ENCODE peak calls at places on chromosomes 11 and 22, in seven cellular contexts. M is testis, G is fibroblast of lung, Q is left lung, X is right lobe of liver, J is thyroid gland, R is A673. T is an unnamed sample. For H3K4me1 and H3K36me3, the result is how much of the 10 kb centered on the place peaks cover.

GRCh38 chr11:106988151-106988806 is 30.0 kb downstream of the GUCY1A2 start:
- DNase-seq in X (no peak), G (peak), Q (no peak), M (no peak), R (peak), J (no peak), T (no peak)

GRCh38 chr11:93577291-93577690 is 34.1 kb upstream of the SMCO4 start:
- DNase-seq in X (no peak), G (peak), J (no peak), Q (no peak), R (no peak), M (no peak), T (no peak)

GRCh38 chr11:73001615-73002014 is 140.5 kb downstream of the FCHSD2 start:
- DNase-seq in R (peak), X (no peak), M (no peak), J (no peak), G (peak), Q (no peak), T (no peak)

GRCh38 chr22:38172489-38173155 is 9.0 kb downstream of the PLA2G6 start:
- DNase-seq in X (peak), R (no peak), G (peak), J (peak), Q (peak), M (no peak), T (no peak)

GRCh38 chr11:69382131-69383128 is 88.5 kb downstream of the MYEOV start:
- DNase-seq in M (peak), Q (peak), G (no peak), R (no peak), X (peak), J (no peak), T (peak)

GRCh38 chr11:120219935-120220746 is 9.3 kb downstream of the OAF start:
- DNase-seq in X (no peak), M (no peak), Q (no peak), J (no peak), R (no peak), G (no peak), T (no peak)

GRCh38 chr11:132245558-132246385 is 875.4 kb downstream of the NTM start:
- DNase-seq in X (no peak), G (no peak), M (no peak), Q (no peak), R (no peak), J (no peak), T (no peak)

GRCh38 chr11:64859542-64860414 is 15.3 kb upstream of the CDC42BPG start:
- DNase-seq in J (no peak), R (no peak), X (no peak), Q (no peak), G (no peak), M (no peak), T (no peak)

GRCh38 chr11:12762696-12763324 is 88.6 kb downstream of the TEAD1 start:
- DNase-seq in J (no peak), G (no peak), R (no peak), X (no peak), Q (no peak), M (no peak), T (no peak)

GRCh38 chr11:66970808-66971442 is 4.2 kb upstream of the C11orf86 start:
- DNase-seq in Q (peak), X (peak), M (no peak), R (peak), J (no peak), G (peak), T (no peak)

GRCh38 chr22:42997577-42997976 is 17.4 kb downstream of the PACSIN2 start:
- DNase-seq in Q (no peak), M (no peak), R (no peak), X (no peak), J (no peak), G (no peak), T (no peak)

GRCh38 chr11:118258410-118258809 is 5.7 kb downstream of the MPZL2 start:
- DNase-seq in M (no peak), R (peak), G (no peak), X (no peak), J (no peak), Q (no peak), T (no peak)

GRCh38 chr22:25650834-25651233 is 86.4 kb downstream of the GRK3 start:
- DNase-seq in Q (no peak), X (no peak), G (no peak), J (no peak), M (no peak), R (no peak), T (no peak)

GRCh38 chr11:77467233-77467632 is 6.7 kb downstream of the PAK1 start:
- DNase-seq in G (no peak), X (no peak), J (no peak), Q (no peak), R (peak), M (no peak), T (no peak)

GRCh38 chr22:44276041-44276440 is 36.7 kb downstream of the SHISAL1 start:
- DNase-seq in G (no peak), M (no peak), J (no peak), X (no peak), Q (no peak), R (no peak), T (no peak)
- H3K4me1 ChIP-seq in G (under half), M (under half), J (under half), X (under half), Q (under half), R (under half), T (under half)

DNA sequence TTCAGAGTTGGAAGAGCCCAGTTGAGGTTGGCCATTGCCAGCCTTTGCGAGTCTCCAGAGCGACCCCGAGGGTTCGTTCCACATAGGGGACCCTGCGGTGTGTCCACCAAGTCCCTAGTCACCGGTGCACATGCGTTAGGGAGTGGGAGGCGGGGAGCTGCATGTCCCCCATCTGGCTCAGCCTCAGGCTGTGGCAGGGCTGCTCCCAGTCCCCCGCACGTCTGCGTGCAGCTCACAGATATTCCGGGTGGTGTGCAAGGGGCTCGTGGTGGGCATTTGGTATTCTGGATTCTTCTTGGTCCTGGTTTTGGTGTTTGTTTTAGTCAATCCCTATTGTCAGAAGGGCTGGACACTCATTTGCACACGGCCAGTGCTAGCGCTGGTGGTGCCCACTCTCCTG is 48.8 kb downstream of the MUC6 start:
- DNase-seq in G (no peak), J (no peak), R (no peak), Q (no peak), X (no peak), M (no peak), T (no peak)
- H3K36me3 ChIP-seq in G (under half), J (half or more), R (under half), Q (under half), X (half or more), M (under half), T (under half)

DNA sequence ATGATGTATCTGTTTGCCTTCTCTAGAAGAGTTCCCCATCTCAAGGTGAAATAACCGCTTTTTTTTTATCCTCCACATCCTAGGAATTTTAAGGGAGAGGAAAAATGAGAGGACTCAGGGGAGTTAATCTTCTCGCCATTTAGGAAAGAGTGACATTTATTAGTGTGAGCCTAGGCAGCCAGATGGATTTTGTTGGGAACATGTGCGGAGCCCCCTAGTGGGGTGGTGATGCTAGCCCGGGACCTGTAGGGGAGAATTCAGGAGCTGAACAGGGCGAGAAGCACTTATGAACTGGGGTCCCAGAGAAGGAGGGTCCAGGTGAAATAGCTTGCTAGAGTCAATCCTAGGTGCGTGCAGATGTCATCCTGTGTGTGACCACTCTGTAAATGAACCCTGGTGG is 10.7 kb downstream of the IL17RA start:
- DNase-seq in M (no peak), R (peak), J (no peak), X (no peak), G (no peak), Q (no peak), T (no peak)
- TF ChIP-seq CTCF in M (no peak), R (peak), J (no peak), X (peak), G (peak), Q (peak), T (peak)

DNA sequence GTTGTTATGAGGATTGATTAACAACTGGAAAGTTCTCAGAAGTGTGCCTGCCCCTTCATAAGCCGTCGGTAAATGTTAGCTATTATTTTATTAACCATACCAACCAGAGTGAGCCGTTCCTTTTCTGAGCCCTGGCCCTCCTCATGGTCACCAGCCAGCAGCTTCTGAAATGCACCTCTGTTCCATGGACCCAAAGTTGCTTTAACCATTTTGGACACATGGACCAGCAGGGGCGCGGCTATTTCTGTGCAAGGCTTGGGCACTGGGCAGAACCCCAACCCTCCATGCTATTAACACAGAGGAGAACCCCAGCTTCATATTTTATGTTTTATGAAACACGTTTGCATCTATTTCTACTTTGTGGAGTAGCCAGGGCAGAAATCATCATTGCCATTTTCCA is 18.6 kb upstream of the SCGB1A1 start:
- DNase-seq in R (no peak), G (no peak), J (no peak), X (no peak), Q (no peak), M (no peak), T (no peak)
- H3K4me1 ChIP-seq in R (under half), G (under half), J (under half), X (under half), Q (under half), M (half or more), T (under half)